ENCODE peak calls at places on chromosomes 6 and 20, in four cellular contexts. Z is WTC11, D is K562, L is HepG2. O is an unnamed sample.

GRCh38 chr6:125793863-125794262 is 3.1 kb downstream of the NCOA7 start:
- DNase-seq in D (no peak), Z (no peak), L (no peak), O (peak; percentile 42)

GRCh38 chr20:4512891-4513550 is 208.7 kb upstream of the PRND start:
- DNase-seq in L (peak; percentile 38), Z (no peak), D (no peak), O (no peak)

GRCh38 chr20:13006825-13007224 is 1.9 kb upstream of the SPTLC3 start:
- DNase-seq in D (no peak), Z (no peak), L (no peak), O (no peak)

GRCh38 chr6:167787896-167788530 is 38.7 kb upstream of the AFDN start:
- DNase-seq in D (peak; percentile 54), Z (no peak), L (no peak), O (no peak)

GRCh38 chr20:1282966-1283365 is 16.9 kb downstream of the SNPH start:
- DNase-seq in D (no peak), L (no peak), Z (no peak), O (no peak)

GRCh38 chr20:37901667-37902503 is 1.0 kb upstream of the VSTM2L start:
- DNase-seq in D (peak; percentile 89), Z (peak; percentile 49), L (peak; percentile 61), O (peak; percentile 86)

GRCh38 chr20:30484009-30484748 is 773.3 kb upstream of the DEFB115 start:
- DNase-seq in Z (no peak), D (no peak), L (no peak), O (peak; percentile 7)

GRCh38 chr6:108945686-108946158 is 97.5 kb downstream of the ARMC2 start:
- DNase-seq in L (no peak), Z (peak; percentile 28), D (no peak), O (no peak)

GRCh38 chr6:144559865-144560603 is 274.9 kb downstream of the UTRN start:
- DNase-seq in L (peak; percentile 35), Z (no peak), D (no peak), O (peak; percentile 21)

GRCh38 chr20:328596-329324 is 3.4 kb downstream of the SOX12 start:
- DNase-seq in L (no peak), Z (no peak), D (no peak), O (no peak)

GRCh38 chr6:29092957-29093356 is 5.8 kb upstream of the OR2B3 start:
- DNase-seq in Z (no peak), D (no peak), L (no peak), O (no peak)

GRCh38 chr6:140071115-140071514 is 696.7 kb upstream of the CITED2 start:
- DNase-seq in L (no peak), Z (no peak), D (no peak), O (peak; percentile 24)

GRCh38 chr6:52566853-52567279 is 10.0 kb downstream of the TRAM2 start:
- DNase-seq in D (no peak), Z (no peak), L (peak; percentile 58), O (no peak)

GRCh38 chr6:164414695-164415094 is 894.7 kb downstream of the C6orf118 start:
- DNase-seq in D (no peak), Z (no peak), L (no peak), O (no peak)

GRCh38 chr20:4167261-4168004 is 152.1 kb upstream of the RNF24 start:
- DNase-seq in L (peak; percentile 95), D (no peak), Z (peak; percentile 48), O (peak; percentile 61)

GRCh38 chr6:85278456-85279035 is 171.3 kb upstream of the NT5E start:
- DNase-seq in D (no peak), Z (no peak), L (no peak), O (no peak)

GRCh38 chr6:43271103-43271815 is 26.8 kb upstream of the SLC22A7 start:
- DNase-seq in L (no peak), D (no peak), Z (no peak), O (no peak)

GRCh38 chr6:75484535-75484934 is 9.1 kb downstream of the FILIP1 start:
- DNase-seq in Z (no peak), L (no peak), D (no peak), O (no peak)

GRCh38 chr20:707711-708110 is 32.1 kb upstream of the SCRT2 start:
- DNase-seq in L (no peak), Z (no peak), D (no peak), O (no peak)

GRCh38 chr20:52824494-52825216 is 147.5 kb upstream of the TSHZ2 start:
- DNase-seq in D (no peak), Z (no peak), L (no peak), O (no peak)

GRCh38 chr20:10728873-10729670 is 55.3 kb upstream of the JAG1 start:
- DNase-seq in L (no peak), Z (no peak), D (no peak), O (no peak)

GRCh38 chr6:166514196-166514595 is 72.3 kb downstream of the RAMACL start:
- DNase-seq in Z (no peak), D (no peak), L (no peak), O (no peak)

GRCh38 chr6:92906385-92906784 is 513.0 kb downstream of the EPHA7 start:
- DNase-seq in Z (no peak), D (no peak), L (no peak), O (no peak)

GRCh38 chr6:104705095-104705707 is 154.5 kb downstream of the HACE1 start:
- DNase-seq in L (no peak), D (no peak), Z (no peak), O (no peak)

GRCh38 chr6:143061597-143062385 is 1.1 kb downstream of the AIG1 start:
- DNase-seq in D (no peak), Z (no peak), L (peak; percentile 86), O (no peak)

GRCh38 chr6:163756079-163756478 is 341.6 kb downstream of the QKI start:
- DNase-seq in D (no peak), L (no peak), Z (no peak), O (no peak)

GRCh38 chr6:151027295-151027747 is 161.8 kb downstream of the MTHFD1L start:
- DNase-seq in D (no peak), Z (no peak), L (no peak), O (no peak)

GRCh38 chr6:127858992-127859391 is 41.9 kb downstream of the THEMIS start:
- DNase-seq in Z (no peak), D (no peak), L (no peak), O (no peak)

GRCh38 chr6:144145546-144145945 is 4.8 kb upstream of the STX11 start:
- DNase-seq in L (no peak), D (no peak), Z (no peak), O (no peak)

GRCh38 chr6:21087188-21087587 is 506.4 kb upstream of the SOX4 start:
- DNase-seq in Z (no peak), D (no peak), L (no peak), O (no peak)

GRCh38 chr6:73713426-73714147 is 17.6 kb downstream of the CD109 start:
- DNase-seq in L (no peak), Z (no peak), D (no peak), O (no peak)

GRCh38 chr6:158185729-158186456 is 17.7 kb downstream of the GTF2H5 start:
- DNase-seq in Z (no peak), L (no peak), D (no peak), O (no peak)

GRCh38 chr6:132494954-132495353 is 18.0 kb downstream of the STX7 start:
- DNase-seq in Z (no peak), L (no peak), D (no peak), O (no peak)

GRCh38 chr6:87968435-87969278 is 79.0 kb upstream of the SPACA1 start:
- DNase-seq in Z (peak; percentile 27), L (no peak), D (no peak), O (peak; percentile 30)

DNA sequence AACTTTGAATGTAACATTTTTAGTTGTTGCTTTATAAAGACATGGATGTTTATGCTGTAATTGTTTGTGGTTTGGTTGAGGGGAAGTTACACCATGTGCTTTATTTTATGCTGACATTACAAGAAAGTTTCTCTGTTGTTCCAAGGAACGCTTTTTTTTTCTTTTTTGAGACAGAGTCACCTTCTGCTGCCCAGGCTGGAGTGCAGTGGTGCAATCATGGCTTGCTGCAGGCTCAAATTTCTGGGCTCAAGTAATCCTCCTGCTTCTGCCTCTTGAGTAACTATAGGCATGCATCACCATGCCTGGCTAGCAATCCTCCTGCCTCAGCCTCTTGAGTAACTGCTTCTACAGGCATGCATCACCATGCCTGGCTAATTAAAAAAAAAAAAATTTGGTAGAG is 21.0 kb upstream of the IFNGR1 start:
- DNase-seq in D (no peak), L (peak; percentile 35), Z (no peak), O (no peak)
- TF ChIP-seq FOXJ3 in D (no peak), L (no peak), Z (no peak), O (no peak)

DNA sequence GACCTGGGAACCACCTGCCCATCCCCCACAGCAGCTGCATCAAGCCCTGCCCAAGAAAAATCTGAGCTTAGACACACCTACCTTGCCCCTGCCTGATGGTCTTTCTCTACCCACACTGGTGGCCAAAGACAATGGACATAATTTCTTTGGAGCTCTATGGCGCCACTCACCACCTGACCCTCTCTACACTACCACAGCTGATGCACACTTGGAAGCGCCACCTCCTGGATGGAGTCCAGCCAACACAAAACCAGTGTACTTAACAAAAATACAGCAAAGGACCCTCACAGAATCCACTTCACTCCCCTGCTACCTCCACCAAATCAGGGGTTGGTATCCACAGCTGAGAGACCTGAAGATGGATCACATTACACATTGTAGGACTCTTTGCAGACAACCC is 39.7 kb upstream of the CLVS2 start:
- DNase-seq in Z (no peak), L (no peak), D (no peak), O (no peak)
- TF ChIP-seq FOXJ3 in Z (no peak), L (no peak), D (no peak), O (no peak)

GRCh38 chr20:36856691-36857635 is 19.0 kb upstream of the TLDC2 start:
- DNase-seq in D (no peak), Z (no peak), L (no peak), O (no peak)
- TF ChIP-seq FOXJ3 in D (no peak), Z (no peak), L (no peak), O (no peak)

DNA sequence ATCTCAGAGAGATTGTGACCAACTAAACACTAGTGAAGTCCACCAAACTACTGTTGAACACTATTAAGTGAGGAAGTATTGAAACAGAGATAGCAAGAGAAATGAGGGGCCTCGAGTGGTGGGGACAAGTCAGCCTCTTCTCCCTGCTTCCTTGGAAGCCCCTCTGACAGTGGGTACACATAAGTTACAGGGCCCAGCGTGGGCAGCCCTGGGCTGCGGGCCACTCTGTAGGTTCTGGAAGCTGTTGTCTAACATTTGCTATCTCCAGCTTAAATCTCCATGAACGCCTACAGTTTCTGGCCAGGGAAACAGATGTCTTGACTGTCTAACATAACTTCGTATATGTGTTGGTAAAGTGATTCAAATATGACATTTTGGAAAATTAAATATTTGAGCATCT is 71.4 kb downstream of the KLHL32 start:
- DNase-seq in Z (no peak), D (no peak), L (no peak), O (no peak)
- TF ChIP-seq FOXJ3 in Z (no peak), D (no peak), L (no peak), O (no peak)

GRCh38 chr6:160081398-160081797 is 40.2 kb upstream of the SLC22A1 start:
- DNase-seq in Z (no peak), L (no peak), D (no peak), O (no peak)
- TF ChIP-seq FOXJ3 in Z (no peak), L (no peak), D (no peak), O (no peak)

DNA sequence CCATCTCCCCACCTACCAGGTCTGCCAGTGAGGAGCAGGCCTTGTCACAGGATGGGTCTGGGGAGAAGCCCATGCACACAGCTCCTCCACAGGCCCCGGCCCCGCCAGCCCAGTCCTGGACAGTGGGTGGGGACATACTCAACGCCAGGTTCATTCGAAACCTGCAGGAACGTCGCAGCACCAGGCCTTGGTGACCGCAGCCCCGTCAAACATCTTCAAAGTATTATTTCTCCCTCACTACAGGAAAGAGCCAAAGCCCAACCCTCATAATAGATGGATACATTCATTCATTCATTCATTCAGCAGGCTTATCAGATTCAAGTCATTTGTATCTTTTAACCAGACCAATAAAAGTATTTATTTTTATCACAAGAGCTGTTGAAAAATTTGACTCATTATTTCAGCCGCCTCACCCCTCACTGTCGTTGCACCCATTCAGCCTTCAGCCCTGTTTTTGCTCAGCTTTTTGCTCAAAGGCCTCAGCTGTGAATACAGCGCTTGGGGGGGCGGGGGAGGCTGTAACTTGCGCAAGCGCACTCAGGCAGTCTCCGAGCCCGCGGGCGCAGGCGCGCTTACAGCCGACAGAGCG is 389 bp upstream of the C6orf136 start:
- DNase-seq in Z (peak; percentile 91), D (peak; percentile 59), L (no peak), O (peak; percentile 45)
- TF ChIP-seq FOXJ3 in Z (no peak), D (no peak), L (no peak), O (no peak)

O was measured in SK-N-SH.